ENCODE peak calls at places on chromosomes 3 and 15, in five cellular contexts. T, P, S, U and I are unnamed samples.

GRCh38 chr15:75307778-75308390 is 25.2 kb downstream of the GOLGA6D start:
- DNase-seq in T (peak; percentile 18), P (peak; percentile 40), S (peak; percentile 90), U (no peak), I (peak; percentile 15)

GRCh38 chr3:155131104-155131503 is 51.0 kb downstream of the MME start:
- DNase-seq in T (peak; percentile 73), P (no peak), S (no peak), U (no peak), I (no peak)

GRCh38 chr3:188303286-188303799 is 149.4 kb downstream of the LPP start:
- DNase-seq in T (no peak), P (no peak), S (no peak), U (no peak), I (no peak)

GRCh38 chr3:187913617-187914033 is 168.4 kb upstream of the BCL6 start:
- DNase-seq in T (peak; percentile 88), P (no peak), S (no peak), U (no peak), I (no peak)

GRCh38 chr3:35666893-35667292 is 27.6 kb downstream of the ARPP21 start:
- DNase-seq in T (no peak), P (no peak), S (no peak), U (no peak), I (no peak)

GRCh38 chr15:94083467-94083991 is 147.8 kb upstream of the MCTP2 start:
- DNase-seq in T (peak; percentile 92), P (no peak), S (no peak), U (no peak), I (no peak)

GRCh38 chr3:183341545-183342288 is 86.7 kb downstream of the MCF2L2 start:
- DNase-seq in T (no peak), P (no peak), S (no peak), U (no peak), I (peak; percentile 49)

GRCh38 chr3:12993623-12994356 is 79.4 kb downstream of the IQSEC1 start:
- DNase-seq in T (no peak), P (no peak), S (peak; percentile 57), U (peak; percentile 51), I (peak; percentile 3)

GRCh38 chr3:45214061-45214680 is 11.9 kb downstream of the TMEM158 start:
- DNase-seq in T (no peak), P (no peak), S (no peak), U (no peak), I (no peak)

GRCh38 chr3:13518516-13519351 is 30.2 kb upstream of the FBLN2 start:
- DNase-seq in T (no peak), P (no peak), S (no peak), U (no peak), I (no peak)

GRCh38 chr3:114079761-114080160 is 23.2 kb downstream of the QTRT2 start:
- DNase-seq in T (peak; percentile 65), P (no peak), S (no peak), U (no peak), I (no peak)

GRCh38 chr3:55621648-55622047 is 134.5 kb upstream of the WNT5A start:
- DNase-seq in T (no peak), P (no peak), S (no peak), U (no peak), I (no peak)

GRCh38 chr3:182644800-182645433 is 148.4 kb upstream of the ATP11B start:
- DNase-seq in T (no peak), P (no peak), S (no peak), U (no peak), I (no peak)